ENCODE peak calls at places on chromosomes 1 and 21, in ten cellular contexts. G is endothelial cell of umbilical vein, V is A549, E is tibial nerve, W is uterus, U is breast epithelium, F is transverse colon, P is esophagus squamous epithelium, Y is ovary, L is sigmoid colon. J is an unnamed sample.

GRCh38 chr1:31400393-31400792 is 12.6 kb upstream of the SERINC2 start:
- DNase-seq in G (no peak), V (no peak), E (no peak), W (no peak), U (no peak), F (no peak), P (no peak), Y (no peak), L (no peak), J (peak)

GRCh38 chr1:175530167-175530566 is 213.2 kb downstream of the TNR start:
- DNase-seq in G (no peak), V (no peak), E (no peak), W (no peak), U (no peak), F (no peak), P (no peak), Y (no peak), L (no peak), J (no peak)

GRCh38 chr21:39474545-39474944 is 22.8 kb downstream of the SH3BGR start:
- DNase-seq in G (no peak), V (no peak), E (no peak), W (no peak), U (no peak), F (no peak), P (no peak), Y (no peak), L (no peak), J (no peak)

GRCh38 chr1:11453742-11454442 is 25.1 kb upstream of the DISP3 start:
- DNase-seq in G (no peak), V (no peak), E (no peak), W (no peak), U (no peak), F (no peak), P (no peak), Y (no peak), L (no peak), J (no peak)

GRCh38 chr21:34606051-34606450 is 8.9 kb downstream of the RCAN1 start:
- DNase-seq in G (no peak), V (no peak), E (no peak), W (no peak), U (no peak), F (no peak), P (no peak), Y (no peak), L (no peak), J (no peak)

GRCh38 chr1:51750729-51751128 is 127.8 kb downstream of the NRDC start:
- DNase-seq in G (no peak), V (no peak), E (no peak), W (no peak), U (no peak), F (no peak), P (no peak), Y (no peak), L (no peak), J (no peak)

GRCh38 chr1:206496131-206496793 is 11.1 kb upstream of the RASSF5 start:
- DNase-seq in G (no peak), V (no peak), E (no peak), W (no peak), U (no peak), F (no peak), P (no peak), Y (no peak), L (no peak), J (peak)

GRCh38 chr21:34190576-34191301 is 117.4 kb downstream of the MRPS6 start:
- DNase-seq in G (no peak), V (no peak), E (no peak), W (no peak), U (no peak), F (no peak), P (no peak), Y (no peak), L (no peak), J (no peak)

GRCh38 chr1:61967750-61968149 is 225.5 kb downstream of the PATJ start:
- DNase-seq in G (no peak), V (no peak), E (no peak), W (no peak), U (no peak), F (no peak), P (no peak), Y (no peak), L (no peak), J (no peak)

GRCh38 chr1:90969241-90969640 is 52.6 kb downstream of the ZNF644 start:
- DNase-seq in G (no peak), V (no peak), E (no peak), W (no peak), U (no peak), F (no peak), P (no peak), Y (no peak), L (no peak), J (no peak)

GRCh38 chr1:23167353-23168078 is 1.1 kb downstream of the LUZP1 start:
- DNase-seq in G (peak), V (no peak), E (no peak), W (peak), U (no peak), F (peak), P (no peak), Y (peak), L (peak), J (peak)

GRCh38 chr1:10630661-10631120 is 155.9 kb downstream of the PEX14 start:
- DNase-seq in G (no peak), V (no peak), E (no peak), W (no peak), U (no peak), F (no peak), P (no peak), Y (no peak), L (peak), J (no peak)

GRCh38 chr1:172970186-172970585 is 80.6 kb downstream of the TNFSF18 start:
- DNase-seq in G (peak), V (peak), E (no peak), W (no peak), U (no peak), F (no peak), P (no peak), Y (no peak), L (no peak), J (no peak)

GRCh38 chr1:41317356-41317755 is 43.9 kb upstream of the FOXO6 start:
- DNase-seq in G (no peak), V (peak), E (no peak), W (no peak), U (no peak), F (no peak), P (no peak), Y (no peak), L (no peak), J (no peak)

GRCh38 chr1:220127076-220127475 is 33.1 kb downstream of the IARS2 start:
- DNase-seq in G (no peak), V (no peak), E (no peak), W (no peak), U (no peak), F (no peak), P (no peak), Y (no peak), L (no peak), J (no peak)

GRCh38 chr1:26696645-26697440 is 1.0 kb downstream of the ARID1A start:
- DNase-seq in G (no peak), V (no peak), E (no peak), W (peak), U (no peak), F (peak), P (no peak), Y (peak), L (peak), J (peak)

GRCh38 chr1:238088891-238089290 is 198.2 kb upstream of the ZP4 start:
- DNase-seq in G (no peak), V (no peak), E (no peak), W (no peak), U (no peak), F (no peak), P (no peak), Y (no peak), L (no peak), J (no peak)

GRCh38 chr21:42574234-42575027 is 60.8 kb downstream of the SLC37A1 start:
- DNase-seq in G (peak), V (no peak), E (no peak), W (peak), U (peak), F (peak), P (no peak), Y (no peak), L (peak), J (peak)

GRCh38 chr1:77824083-77824482 is 44.6 kb downstream of the MIGA1 start:
- DNase-seq in G (peak), V (peak), E (no peak), W (no peak), U (no peak), F (no peak), P (no peak), Y (no peak), L (no peak), J (no peak)

GRCh38 chr1:212689758-212690540 is 9.7 kb downstream of the BATF3 start:
- DNase-seq in G (no peak), V (no peak), E (no peak), W (no peak), U (no peak), F (no peak), P (no peak), Y (no peak), L (no peak), J (no peak)

GRCh38 chr1:21666572-21667320 is 2.4 kb downstream of the RAP1GAP start:
- DNase-seq in G (no peak), V (no peak), E (no peak), W (no peak), U (peak), F (no peak), P (no peak), Y (no peak), L (peak), J (no peak)

GRCh38 chr1:187566371-187566770 is 737.6 kb downstream of the PLA2G4A start:
- DNase-seq in G (no peak), V (no peak), E (no peak), W (no peak), U (no peak), F (no peak), P (no peak), Y (no peak), L (no peak), J (no peak)

GRCh38 chr1:228125185-228125584 is 14.9 kb upstream of the GUK1 start:
- DNase-seq in G (no peak), V (no peak), E (no peak), W (no peak), U (no peak), F (no peak), P (no peak), Y (no peak), L (no peak), J (no peak)

GRCh38 chr1:30284226-30284625 is 439.2 kb downstream of the MATN1 start:
- DNase-seq in G (no peak), V (no peak), E (no peak), W (no peak), U (no peak), F (no peak), P (no peak), Y (no peak), L (no peak), J (no peak)

GRCh38 chr1:116489231-116489697 is 81.6 kb downstream of the CD58 start:
- DNase-seq in G (peak), V (peak), E (no peak), W (no peak), U (peak), F (peak), P (no peak), Y (no peak), L (no peak), J (no peak)

GRCh38 chr1:52142220-52143153 is 598 bp downstream of the ZFYVE9 start:
- DNase-seq in G (peak), V (peak), E (peak), W (peak), U (no peak), F (peak), P (no peak), Y (peak), L (peak), J (peak)

GRCh38 chr1:27785763-27786162 is 12.7 kb downstream of the STX12 start:
- DNase-seq in G (peak), V (no peak), E (no peak), W (no peak), U (no peak), F (no peak), P (no peak), Y (no peak), L (no peak), J (no peak)

GRCh38 chr1:59150537-59151386 is 146.1 kb upstream of the FGGY start:
- DNase-seq in G (peak), V (peak), E (peak), W (peak), U (peak), F (peak), P (no peak), Y (peak), L (peak), J (peak)

DNA sequence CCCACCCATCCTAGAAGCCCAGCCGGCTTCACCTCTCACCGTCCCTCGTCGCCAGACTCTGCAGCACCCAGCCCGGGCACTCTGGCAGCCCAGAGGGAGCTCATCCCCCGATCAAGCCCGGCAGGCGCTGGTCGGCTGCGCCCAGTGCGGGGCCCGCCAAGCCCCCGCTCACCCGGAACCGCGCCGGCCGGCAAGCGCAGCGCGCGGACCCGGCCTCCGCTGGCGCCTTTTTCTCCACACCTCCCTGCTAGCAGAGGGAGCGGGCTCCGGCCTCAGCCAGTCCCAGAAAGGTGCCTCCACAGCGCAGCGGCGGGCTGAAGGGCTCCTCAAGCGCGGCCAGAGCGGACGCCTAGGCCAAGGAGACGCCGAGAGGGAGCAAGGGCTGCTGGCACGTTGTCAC is 2023.3 kb downstream of the NCAM2 start:
- DNase-seq in G (no peak), V (no peak), E (no peak), W (no peak), U (no peak), F (no peak), P (no peak), Y (no peak), L (no peak), J (no peak)
- TF ChIP-seq CTCF in G (no peak), V (no peak), E (no peak), W (no peak), U (no peak), F (no peak), P (no peak), Y (no peak), L (no peak), J (no peak)

GRCh38 chr1:167799747-167800146 is 78.0 kb downstream of the MPZL1 start:
- DNase-seq in G (no peak), V (no peak), E (no peak), W (no peak), U (no peak), F (no peak), P (no peak), Y (no peak), L (no peak), J (no peak)

GRCh38 chr1:167797005-167797404 is 75.2 kb downstream of the MPZL1 start:
- DNase-seq in G (peak), V (peak), E (peak), W (peak), U (no peak), F (peak), P (no peak), Y (peak), L (peak), J (peak)

GRCh38 chr1:167794043-167794442 is 72.3 kb downstream of the MPZL1 start:
- DNase-seq in G (no peak), V (no peak), E (no peak), W (no peak), U (no peak), F (no peak), P (no peak), Y (no peak), L (no peak), J (no peak)

GRCh38 chr1:167798951-167799350 is 77.2 kb downstream of the MPZL1 start:
- DNase-seq in G (no peak), V (no peak), E (no peak), W (no peak), U (no peak), F (no peak), P (no peak), Y (no peak), L (no peak), J (no peak)

GRCh38 chr1:167795810-167796740 is 74.3 kb downstream of the MPZL1 start:
- DNase-seq in G (peak), V (peak), E (no peak), W (no peak), U (no peak), F (no peak), P (no peak), Y (no peak), L (peak), J (no peak)
- TF ChIP-seq POLR2A in G (no peak), V (no peak), E (no peak), W (no peak), U (no peak), F (no peak), P (no peak), Y (no peak), L (no peak), J (no peak)

DNA sequence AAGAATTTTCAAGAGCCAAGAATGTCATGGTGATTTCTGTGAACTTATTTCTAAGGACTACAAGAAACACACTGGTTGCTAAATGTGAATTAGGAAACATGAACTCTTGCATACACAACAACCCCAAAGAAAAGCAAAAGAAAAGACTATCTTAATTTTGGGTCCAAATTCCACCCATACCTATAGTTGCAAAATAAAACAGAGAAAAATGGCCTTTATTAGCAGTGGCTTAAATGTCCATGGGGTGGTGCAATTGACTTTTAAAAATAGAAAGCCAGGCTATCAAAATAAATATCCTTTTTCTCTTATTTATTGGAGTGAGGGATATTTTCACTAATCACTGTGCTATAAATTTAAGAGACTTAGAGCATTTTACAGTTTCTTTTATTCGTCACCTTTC is 80.9 kb upstream of the DPYD start:
- DNase-seq in G (no peak), V (peak), E (no peak), W (no peak), U (no peak), F (no peak), P (no peak), Y (no peak), L (no peak), J (no peak)
- TF ChIP-seq CTCF in G (no peak), V (peak), E (no peak), W (no peak), U (no peak), F (no peak), P (no peak), Y (no peak), L (no peak), J (no peak)

GRCh38 chr1:151611832-151612505 is at the start of gene SNX27:
- DNase-seq in G (peak), V (peak), E (peak), W (peak), U (peak), F (peak), P (peak), Y (peak), L (peak), J (peak)
- TF ChIP-seq POLR2A in G (peak), V (peak), E (peak), W (no peak), U (no peak), F (peak), P (peak), Y (peak), L (peak), J (peak)

GRCh38 chr1:8465692-8466091 is 147.8 kb downstream of the SLC45A1 start:
- DNase-seq in G (no peak), V (no peak), E (no peak), W (no peak), U (no peak), F (no peak), P (no peak), Y (no peak), L (no peak), J (no peak)

GRCh38 chr1:8463144-8463927 is 145.4 kb downstream of the SLC45A1 start:
- DNase-seq in G (peak), V (no peak), E (peak), W (peak), U (no peak), F (peak), P (no peak), Y (peak), L (no peak), J (no peak)

GRCh38 chr1:8464377-8464776 is 146.5 kb downstream of the SLC45A1 start:
- DNase-seq in G (no peak), V (no peak), E (no peak), W (no peak), U (no peak), F (no peak), P (no peak), Y (no peak), L (no peak), J (no peak)

GRCh38 chr1:8467308-8467707 is 149.4 kb downstream of the SLC45A1 start:
- DNase-seq in G (no peak), V (no peak), E (no peak), W (no peak), U (no peak), F (no peak), P (no peak), Y (no peak), L (no peak), J (no peak)

DNA sequence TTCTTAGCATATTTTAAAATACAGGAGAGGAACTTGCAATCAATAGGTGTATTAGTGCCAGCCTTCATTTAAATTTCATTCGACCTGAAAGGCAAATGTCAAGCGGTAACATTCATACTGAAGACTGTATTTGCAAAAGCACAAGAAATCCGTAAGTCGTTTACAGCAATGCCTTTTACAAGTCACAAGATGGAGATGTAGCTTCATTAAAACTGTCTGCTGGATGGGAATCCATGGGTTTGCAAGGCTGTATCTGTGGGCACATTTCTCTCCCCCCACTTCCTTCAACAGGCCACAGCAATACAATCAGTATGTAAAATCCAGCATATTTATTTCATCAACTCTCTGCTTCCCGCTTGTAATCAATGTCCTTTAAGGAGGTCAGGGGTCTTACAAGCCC is 147.1 kb downstream of the SLC45A1 start:
- DNase-seq in G (no peak), V (peak), E (no peak), W (no peak), U (no peak), F (no peak), P (no peak), Y (no peak), L (no peak), J (peak)
- TF ChIP-seq CTCF in G (no peak), V (no peak), E (no peak), W (peak), U (no peak), F (no peak), P (no peak), Y (no peak), L (no peak), J (no peak)

DNA sequence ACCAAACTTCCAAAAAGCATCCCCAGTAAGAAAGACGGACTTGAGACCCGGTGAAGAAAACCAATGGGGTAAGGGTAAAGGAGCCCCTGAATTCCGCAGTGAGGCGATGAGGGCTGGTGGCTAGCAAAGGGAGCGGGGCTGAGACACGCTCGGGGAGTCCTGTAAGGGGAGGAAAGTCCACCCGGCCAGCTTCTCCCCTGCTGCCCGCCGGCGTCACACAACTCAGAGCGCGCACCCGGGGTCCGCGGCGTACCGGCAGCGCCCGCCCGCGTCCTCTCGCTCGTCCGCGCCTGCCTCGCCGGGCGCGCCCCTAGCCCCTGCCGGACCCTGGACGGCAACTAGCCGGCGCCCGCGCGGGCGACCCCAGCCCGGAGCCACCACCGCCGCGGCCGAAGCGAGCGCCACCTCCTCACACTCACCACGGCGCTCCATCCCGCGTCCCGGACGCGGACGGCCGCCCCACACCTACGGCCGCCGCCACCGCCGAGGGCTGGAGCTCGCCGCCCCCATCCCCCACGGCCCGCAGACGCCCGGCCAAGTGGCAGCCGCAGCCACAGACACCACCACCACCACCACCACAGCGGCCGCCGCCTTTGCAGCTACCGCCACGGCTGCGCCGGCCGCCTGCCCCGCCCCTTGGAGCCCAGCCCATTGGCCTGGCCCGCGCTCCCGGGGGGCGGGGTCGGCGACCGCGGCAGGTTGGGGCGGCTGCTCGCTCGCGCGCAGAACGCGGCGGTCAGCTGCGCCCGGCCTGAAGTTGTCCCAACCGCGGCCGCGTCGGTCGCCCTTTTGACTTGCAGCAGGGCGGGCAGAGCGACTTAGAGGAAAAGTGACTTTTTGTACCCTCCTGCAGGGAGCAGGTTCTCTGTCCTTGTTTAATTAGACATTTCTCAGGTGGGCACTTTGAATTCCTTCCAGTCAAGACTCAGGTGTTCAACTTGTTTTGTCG is 10.0 kb upstream of the ARHGAP29 start:
- DNase-seq in G (peak), V (peak), E (peak), W (peak), U (peak), F (peak), P (no peak), Y (peak), L (peak), J (peak)
- TF ChIP-seq POLR2A in G (peak), V (no peak), E (peak), W (peak), U (peak), F (no peak), P (peak), Y (peak), L (no peak), J (no peak)